ENCODE peak calls at places on chromosomes 12 and 14, in eight cellular contexts. A is neural crest cell; K is suprapubic skin; Z is CD4-positive, alpha-beta T cell; V is right atrium auricular region; T is kidney; Y is pancreas; L is kidney epithelial cell. I is an unnamed sample.

GRCh38 chr14:39107624-39108023 is 4.6 kb upstream of the SEC23A start:
- DNase-seq in A (no peak), K (no peak), Z (no peak), V (no peak), T (no peak), Y (no peak), L (no peak), I (no peak)

GRCh38 chr12:112992541-112993398 is 14.5 kb downstream of the OAS2 start:
- DNase-seq in A (peak; percentile 50), K (peak; percentile 70), Z (peak; percentile 64), V (peak; percentile 68), T (no peak), Y (peak; percentile 54), L (no peak), I (peak; percentile 28)

GRCh38 chr12:26188132-26188531 is 7.2 kb upstream of the SSPN start:
- DNase-seq in A (no peak), K (no peak), Z (no peak), V (no peak), T (no peak), Y (no peak), L (no peak), I (no peak)

GRCh38 chr12:52010152-52010622 is 3.4 kb downstream of the TAMALIN start:
- DNase-seq in A (peak; percentile 77), K (no peak), Z (no peak), V (peak; percentile 85), T (peak; percentile 95), Y (peak; percentile 43), L (no peak), I (no peak)

GRCh38 chr12:27367078-27367477 is 34.4 kb downstream of the BMAL2 start:
- DNase-seq in A (no peak), K (no peak), Z (no peak), V (no peak), T (no peak), Y (no peak), L (no peak), I (no peak)

GRCh38 chr12:25436206-25436912 is 116.7 kb downstream of the LMNTD1 start:
- DNase-seq in A (peak; percentile 25), K (no peak), Z (no peak), V (no peak), T (no peak), Y (peak; percentile 38), L (peak; percentile 34), I (no peak)

GRCh38 chr14:52253503-52253902 is 14.0 kb upstream of the PTGDR start:
- DNase-seq in A (no peak), K (no peak), Z (no peak), V (no peak), T (no peak), Y (no peak), L (no peak), I (no peak)

GRCh38 chr12:81245458-81245857 is 167.6 kb downstream of the ACSS3 start:
- DNase-seq in A (no peak), K (no peak), Z (no peak), V (no peak), T (no peak), Y (no peak), L (no peak), I (no peak)

GRCh38 chr14:105092124-105092911 is 27.1 kb upstream of the GPR132 start:
- DNase-seq in A (no peak), K (peak; percentile 77), Z (peak; percentile 33), V (no peak), T (peak; percentile 84), Y (peak; percentile 45), L (no peak), I (no peak)

GRCh38 chr14:32491413-32492016 is 162.4 kb downstream of the AKAP6 start:
- DNase-seq in A (no peak), K (no peak), Z (no peak), V (no peak), T (no peak), Y (no peak), L (no peak), I (no peak)

GRCh38 chr14:36952702-36953101 is 219.7 kb downstream of the SLC25A21 start:
- DNase-seq in A (no peak), K (no peak), Z (no peak), V (no peak), T (no peak), Y (no peak), L (peak; percentile 21), I (no peak)

GRCh38 chr14:64506751-64507150 is 2.2 kb downstream of the ZBTB1 start:
- DNase-seq in A (no peak), K (no peak), Z (no peak), V (no peak), T (no peak), Y (no peak), L (no peak), I (no peak)

GRCh38 chr14:51157012-51157411 is 62.1 kb upstream of the TRIM9 start:
- DNase-seq in A (no peak), K (no peak), Z (no peak), V (no peak), T (no peak), Y (no peak), L (no peak), I (no peak)

GRCh38 chr14:58947816-58948440 is 240.5 kb upstream of the DAAM1 start:
- DNase-seq in A (peak; percentile 15), K (no peak), Z (no peak), V (no peak), T (no peak), Y (no peak), L (no peak), I (no peak)

GRCh38 chr12:14327717-14328116 is 37.8 kb upstream of the ATF7IP start:
- DNase-seq in A (no peak), K (no peak), Z (no peak), V (no peak), T (no peak), Y (no peak), L (no peak), I (no peak)

GRCh38 chr14:105117710-105118385 is 50.7 kb downstream of the JAG2 start:
- DNase-seq in A (no peak), K (peak; percentile 45), Z (no peak), V (no peak), T (no peak), Y (no peak), L (no peak), I (no peak)

GRCh38 chr14:102088012-102088792 is 1.4 kb upstream of the HSP90AA1 start:
- DNase-seq in A (peak; percentile 18), K (no peak), Z (peak; percentile 52), V (peak; percentile 77), T (peak; percentile 87), Y (peak; percentile 44), L (no peak), I (peak; percentile 39)

GRCh38 chr14:74609721-74610120 is 2.3 kb downstream of the LTBP2 start:
- DNase-seq in A (no peak), K (no peak), Z (no peak), V (no peak), T (no peak), Y (no peak), L (no peak), I (no peak)

GRCh38 chr12:24071842-24072241 is 122.4 kb upstream of the SOX5 start:
- DNase-seq in A (no peak), K (no peak), Z (no peak), V (no peak), T (no peak), Y (no peak), L (no peak), I (no peak)

GRCh38 chr12:101839324-101840283 is 8.8 kb upstream of the GNPTAB start:
- DNase-seq in A (peak; percentile 68), K (no peak), Z (peak; percentile 66), V (peak; percentile 76), T (no peak), Y (peak; percentile 72), L (peak; percentile 47), I (peak; percentile 56)

GRCh38 chr14:67526676-67527459 is 6.2 kb upstream of the PLEKHH1 start:
- DNase-seq in A (peak; percentile 30), K (no peak), Z (no peak), V (no peak), T (no peak), Y (peak; percentile 66), L (no peak), I (no peak)

GRCh38 chr12:12975322-12976077 is 23.5 kb upstream of the GPRC5D start:
- DNase-seq in A (no peak), K (no peak), Z (no peak), V (no peak), T (no peak), Y (no peak), L (no peak), I (no peak)

GRCh38 chr14:105178069-105178867 is 2.8 kb downstream of the NUDT14 start:
- DNase-seq in A (no peak), K (no peak), Z (no peak), V (no peak), T (no peak), Y (no peak), L (no peak), I (no peak)

GRCh38 chr14:88233915-88234314 is 89.2 kb downstream of the KCNK10 start:
- DNase-seq in A (no peak), K (no peak), Z (no peak), V (no peak), T (no peak), Y (no peak), L (no peak), I (no peak)
- TF ChIP-seq CTCF in A (peak; percentile 36), K (no peak), Z (no peak), V (no peak), T (no peak), Y (no peak), L (peak; percentile 4), I (no peak)

DNA sequence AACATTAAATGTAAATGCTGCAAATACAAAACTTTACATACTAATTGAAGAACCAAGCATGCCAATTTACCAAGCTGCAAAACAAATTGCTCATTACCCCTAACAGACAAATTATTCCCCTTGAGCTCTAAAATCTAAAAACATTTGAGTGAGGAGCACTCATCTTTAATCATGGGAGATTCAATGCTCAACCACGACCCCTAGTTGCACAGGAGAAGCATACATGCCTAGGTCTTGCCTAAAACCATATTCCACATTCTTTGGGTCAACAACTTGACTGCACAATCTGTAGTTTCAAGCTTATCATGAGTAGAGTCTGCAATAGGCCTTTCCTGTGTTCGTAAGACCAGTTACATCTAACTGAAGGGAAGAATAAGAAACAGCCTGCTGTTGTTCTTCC is 69.7 kb downstream of the MGAT4C start:
- DNase-seq in A (no peak), K (no peak), Z (no peak), V (no peak), T (no peak), Y (no peak), L (no peak), I (no peak)
- TF ChIP-seq CTCF in A (no peak), K (no peak), Z (no peak), V (no peak), T (no peak), Y (no peak), L (no peak), I (no peak)

DNA sequence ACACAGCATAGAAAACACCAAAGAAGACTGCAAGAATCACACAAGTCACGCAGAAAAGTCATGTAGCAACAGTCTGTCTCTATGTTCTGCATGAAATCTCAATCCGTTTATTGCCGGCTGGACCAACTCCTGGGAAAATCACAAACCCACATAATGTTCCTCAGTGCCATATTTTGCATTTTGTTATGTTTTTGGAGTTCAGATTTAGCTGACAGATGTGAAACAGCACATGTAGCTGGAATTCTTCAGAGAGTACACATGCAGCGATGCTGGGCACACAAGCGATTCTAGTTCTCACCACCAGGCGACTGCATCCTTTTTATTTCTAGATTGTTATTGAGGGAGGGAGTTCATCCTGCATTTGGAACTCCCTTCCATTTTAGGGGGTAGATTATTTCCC is 193.2 kb downstream of the APAF1 start:
- DNase-seq in A (no peak), K (no peak), Z (no peak), V (no peak), T (no peak), Y (no peak), L (no peak), I (no peak)
- TF ChIP-seq CTCF in A (peak; percentile 52), K (no peak), Z (no peak), V (no peak), T (no peak), Y (no peak), L (no peak), I (no peak)

GRCh38 chr14:70955543-70956480 is 48.6 kb downstream of the PCNX1 start:
- DNase-seq in A (no peak), K (no peak), Z (peak; percentile 45), V (no peak), T (no peak), Y (no peak), L (no peak), I (no peak)
- TF ChIP-seq CTCF in A (peak; percentile 57), K (peak; percentile 39), Z (peak; percentile 89), V (no peak), T (peak; percentile 62), Y (no peak), L (peak; percentile 65), I (peak; percentile 62)

I was measured in natural killer cell.